ENCODE peak calls at places on chromosomes 3 and 15, in eight cellular contexts. One of them, this sample, is unnamed.

GRCh38 chr3:170585008-170585936 is 603 bp downstream of the SLC7A14 start:
- DNase-seq in activated B cell treated with CpG ODN at 0.5 μM for 24 hours: no peak
- DNase-seq in activated T-helper 1 cell treated with anti-CD3 and anti-CD28 coated beads, Interleukin-12 subunit alpha, Interleukin-12 subunit beta, Interleukin-2, Interleukin-4 antibody, amounts not matched to agents 30 ng/mL and 10 ng/mL and 1 ng/mL, durations not matched to agents 14 hours and 24 hours and 36 hours: no peak
- DNase-seq in AG04450: no peak
- DNase-seq in T-cell: no peak
- DNase-seq in midbrain: peak; percentile 7
- DNase-seq in HT1080: no peak
- DNase-seq in GM10248: peak; percentile 14
- DNase-seq in this sample: no peak

GRCh38 chr15:63553388-63553791 is 43.8 kb upstream of the FBXL22 start:
- DNase-seq in activated B cell treated with CpG ODN at 0.5 μM for 24 hours: no peak
- DNase-seq in activated T-helper 1 cell treated with anti-CD3 and anti-CD28 coated beads, Interleukin-12 subunit alpha, Interleukin-12 subunit beta, Interleukin-2, Interleukin-4 antibody, amounts not matched to agents 30 ng/mL and 10 ng/mL and 1 ng/mL, durations not matched to agents 14 hours and 24 hours and 36 hours: no peak
- DNase-seq in AG04450: peak; percentile 83
- DNase-seq in T-cell: no peak
- DNase-seq in midbrain: peak; percentile 8
- DNase-seq in HT1080: peak; percentile 76
- DNase-seq in GM10248: no peak
- DNase-seq in this sample: peak; percentile 96

GRCh38 chr15:34360298-34360697 is 6.7 kb downstream of the LPCAT4 start:
- DNase-seq in activated B cell treated with CpG ODN at 0.5 μM for 24 hours: no peak
- DNase-seq in activated T-helper 1 cell treated with anti-CD3 and anti-CD28 coated beads, Interleukin-12 subunit alpha, Interleukin-12 subunit beta, Interleukin-2, Interleukin-4 antibody, amounts not matched to agents 30 ng/mL and 10 ng/mL and 1 ng/mL, durations not matched to agents 14 hours and 24 hours and 36 hours: no peak
- DNase-seq in AG04450: no peak
- DNase-seq in T-cell: no peak
- DNase-seq in midbrain: no peak
- DNase-seq in HT1080: no peak
- DNase-seq in GM10248: no peak
- DNase-seq in this sample: no peak

GRCh38 chr15:98927057-98927456 is 80.5 kb downstream of the PGPEP1L start:
- DNase-seq in activated B cell treated with CpG ODN at 0.5 μM for 24 hours: no peak
- DNase-seq in activated T-helper 1 cell treated with anti-CD3 and anti-CD28 coated beads, Interleukin-12 subunit alpha, Interleukin-12 subunit beta, Interleukin-2, Interleukin-4 antibody, amounts not matched to agents 30 ng/mL and 10 ng/mL and 1 ng/mL, durations not matched to agents 14 hours and 24 hours and 36 hours: no peak
- DNase-seq in AG04450: no peak
- DNase-seq in T-cell: no peak
- DNase-seq in midbrain: no peak
- DNase-seq in HT1080: no peak
- DNase-seq in GM10248: no peak
- DNase-seq in this sample: no peak

GRCh38 chr3:37768107-37768809 is 93.4 kb upstream of the CTDSPL start:
- DNase-seq in activated B cell treated with CpG ODN at 0.5 μM for 24 hours: no peak
- DNase-seq in activated T-helper 1 cell treated with anti-CD3 and anti-CD28 coated beads, Interleukin-12 subunit alpha, Interleukin-12 subunit beta, Interleukin-2, Interleukin-4 antibody, amounts not matched to agents 30 ng/mL and 10 ng/mL and 1 ng/mL, durations not matched to agents 14 hours and 24 hours and 36 hours: no peak
- DNase-seq in AG04450: peak; percentile 6
- DNase-seq in T-cell: no peak
- DNase-seq in midbrain: no peak
- DNase-seq in HT1080: peak; percentile 59
- DNase-seq in GM10248: no peak
- DNase-seq in this sample: no peak

GRCh38 chr15:98684441-98684840 is 36.1 kb downstream of the IGF1R start:
- DNase-seq in activated B cell treated with CpG ODN at 0.5 μM for 24 hours: no peak
- DNase-seq in activated T-helper 1 cell treated with anti-CD3 and anti-CD28 coated beads, Interleukin-12 subunit alpha, Interleukin-12 subunit beta, Interleukin-2, Interleukin-4 antibody, amounts not matched to agents 30 ng/mL and 10 ng/mL and 1 ng/mL, durations not matched to agents 14 hours and 24 hours and 36 hours: no peak
- DNase-seq in AG04450: no peak
- DNase-seq in T-cell: no peak
- DNase-seq in midbrain: no peak
- DNase-seq in HT1080: no peak
- DNase-seq in GM10248: no peak
- DNase-seq in this sample: peak; percentile 33

GRCh38 chr3:97793415-97794019 is 28.3 kb upstream of the CRYBG3 start:
- DNase-seq in activated B cell treated with CpG ODN at 0.5 μM for 24 hours: no peak
- DNase-seq in activated T-helper 1 cell treated with anti-CD3 and anti-CD28 coated beads, Interleukin-12 subunit alpha, Interleukin-12 subunit beta, Interleukin-2, Interleukin-4 antibody, amounts not matched to agents 30 ng/mL and 10 ng/mL and 1 ng/mL, durations not matched to agents 14 hours and 24 hours and 36 hours: peak; percentile 6
- DNase-seq in AG04450: peak; percentile 20
- DNase-seq in T-cell: no peak
- DNase-seq in midbrain: peak; percentile 54
- DNase-seq in HT1080: peak; percentile 54
- DNase-seq in GM10248: peak; percentile 18
- DNase-seq in this sample: peak; percentile 9

GRCh38 chr3:114120211-114120610 is 58.6 kb downstream of the DRD3 start:
- DNase-seq in activated B cell treated with CpG ODN at 0.5 μM for 24 hours: no peak
- DNase-seq in activated T-helper 1 cell treated with anti-CD3 and anti-CD28 coated beads, Interleukin-12 subunit alpha, Interleukin-12 subunit beta, Interleukin-2, Interleukin-4 antibody, amounts not matched to agents 30 ng/mL and 10 ng/mL and 1 ng/mL, durations not matched to agents 14 hours and 24 hours and 36 hours: no peak
- DNase-seq in AG04450: no peak
- DNase-seq in T-cell: no peak
- DNase-seq in midbrain: no peak
- DNase-seq in HT1080: no peak
- DNase-seq in GM10248: no peak
- DNase-seq in this sample: no peak

GRCh38 chr15:25728816-25729215 is 134.3 kb downstream of the ATP10A start:
- DNase-seq in activated B cell treated with CpG ODN at 0.5 μM for 24 hours: no peak
- DNase-seq in activated T-helper 1 cell treated with anti-CD3 and anti-CD28 coated beads, Interleukin-12 subunit alpha, Interleukin-12 subunit beta, Interleukin-2, Interleukin-4 antibody, amounts not matched to agents 30 ng/mL and 10 ng/mL and 1 ng/mL, durations not matched to agents 14 hours and 24 hours and 36 hours: no peak
- DNase-seq in AG04450: no peak
- DNase-seq in T-cell: no peak
- DNase-seq in midbrain: no peak
- DNase-seq in HT1080: no peak
- DNase-seq in GM10248: no peak
- DNase-seq in this sample: no peak

GRCh38 chr3:13668136-13668535 is 119.2 kb downstream of the FBLN2 start:
- DNase-seq in activated B cell treated with CpG ODN at 0.5 μM for 24 hours: no peak
- DNase-seq in activated T-helper 1 cell treated with anti-CD3 and anti-CD28 coated beads, Interleukin-12 subunit alpha, Interleukin-12 subunit beta, Interleukin-2, Interleukin-4 antibody, amounts not matched to agents 30 ng/mL and 10 ng/mL and 1 ng/mL, durations not matched to agents 14 hours and 24 hours and 36 hours: no peak
- DNase-seq in AG04450: no peak
- DNase-seq in T-cell: no peak
- DNase-seq in midbrain: no peak
- DNase-seq in HT1080: no peak
- DNase-seq in GM10248: no peak
- DNase-seq in this sample: no peak

GRCh38 chr3:141094851-141095545 is 43.9 kb downstream of the SPSB4 start:
- DNase-seq in activated B cell treated with CpG ODN at 0.5 μM for 24 hours: no peak
- DNase-seq in activated T-helper 1 cell treated with anti-CD3 and anti-CD28 coated beads, Interleukin-12 subunit alpha, Interleukin-12 subunit beta, Interleukin-2, Interleukin-4 antibody, amounts not matched to agents 30 ng/mL and 10 ng/mL and 1 ng/mL, durations not matched to agents 14 hours and 24 hours and 36 hours: no peak
- DNase-seq in AG04450: no peak
- DNase-seq in T-cell: no peak
- DNase-seq in midbrain: no peak
- DNase-seq in HT1080: no peak
- DNase-seq in GM10248: no peak
- DNase-seq in this sample: no peak

This sample was measured in AG04449.